ENCODE peak calls at places on chromosomes 5 and 9, in eight cellular contexts. P is H9, H is heart left ventricle, C is endothelial cell, V is ovary, E is keratinocyte, K is WTC11, O is neural progenitor cell. M is an unnamed sample.

GRCh38 chr9:75601280-75601679 is 289.2 kb upstream of the PCSK5 start:
- DNase-seq in P (no peak), H (no peak), C (no peak), V (no peak), E (no peak), K (no peak), O (peak; percentile 5), M (peak; percentile 34)

GRCh38 chr9:125568616-125569015 is 138.4 kb downstream of the MAPKAP1 start:
- DNase-seq in P (no peak), H (no peak), C (no peak), V (no peak), E (no peak), K (no peak), O (no peak), M (no peak)

GRCh38 chr5:93890657-93891056 is 149.3 kb upstream of the POU5F2 start:
- DNase-seq in P (no peak), H (no peak), C (no peak), V (no peak), E (no peak), K (no peak), O (peak; percentile 64), M (no peak)

GRCh38 chr5:131386779-131387178 is 122.9 kb downstream of the CDC42SE2 start:
- DNase-seq in P (no peak), H (no peak), C (no peak), V (no peak), E (no peak), K (no peak), O (no peak), M (no peak)

GRCh38 chr9:122944960-122945888 is 4.4 kb downstream of the RABGAP1 start:
- DNase-seq in P (no peak), H (no peak), C (no peak), V (no peak), E (no peak), K (no peak), O (no peak), M (no peak)

GRCh38 chr9:35937227-35937626 is 20.7 kb downstream of the OR2S2 start:
- DNase-seq in P (no peak), H (no peak), C (no peak), V (no peak), E (no peak), K (no peak), O (no peak), M (no peak)

GRCh38 chr5:1292846-1293415 is 1.9 kb downstream of the TERT start:
- DNase-seq in P (peak; percentile 25), H (no peak), C (no peak), V (no peak), E (no peak), K (no peak), O (no peak), M (no peak)

GRCh38 chr5:155193018-155193417 is 179.5 kb downstream of the KIF4B start:
- DNase-seq in P (peak; percentile 30), H (peak; percentile 48), C (no peak), V (no peak), E (no peak), K (no peak), O (no peak), M (peak; percentile 33)

GRCh38 chr9:129664664-129665007 is 811 bp upstream of the PRRX2 start:
- DNase-seq in P (no peak), H (no peak), C (no peak), V (no peak), E (no peak), K (no peak), O (peak; percentile 53), M (no peak)

GRCh38 chr5:79793304-79793703 is 103.7 kb downstream of the CMYA5 start:
- DNase-seq in P (no peak), H (no peak), C (no peak), V (no peak), E (no peak), K (no peak), O (no peak), M (no peak)

GRCh38 chr5:131430794-131431193 is 166.9 kb downstream of the CDC42SE2 start:
- DNase-seq in P (no peak), H (no peak), C (no peak), V (no peak), E (no peak), K (no peak), O (no peak), M (no peak)

GRCh38 chr5:39570418-39571027 is 145.7 kb upstream of the DAB2 start:
- DNase-seq in P (no peak), H (no peak), C (no peak), V (no peak), E (no peak), K (no peak), O (peak; percentile 47), M (peak; percentile 44)

GRCh38 chr5:92810036-92810435 is 771.0 kb downstream of the NR2F1-AS1 start:
- DNase-seq in P (no peak), H (no peak), C (no peak), V (no peak), E (no peak), K (no peak), O (no peak), M (no peak)

GRCh38 chr9:114914139-114914538 is 16.3 kb downstream of the TNFSF8 start:
- DNase-seq in P (no peak), H (no peak), C (no peak), V (no peak), E (no peak), K (no peak), O (peak; percentile 14), M (no peak)

GRCh38 chr5:172548311-172548731 is 92.7 kb upstream of the NEURL1B start:
- DNase-seq in P (no peak), H (no peak), C (no peak), V (no peak), E (no peak), K (no peak), O (peak; percentile 44), M (no peak)

GRCh38 chr9:111399772-111400563 is 69.9 kb upstream of the OR2K2 start:
- DNase-seq in P (peak; percentile 63), H (no peak), C (peak; percentile 20), V (no peak), E (peak; percentile 32), K (peak; percentile 61), O (peak; percentile 58), M (peak; percentile 68)

GRCh38 chr5:14270212-14270702 is 127.1 kb downstream of the TRIO start:
- DNase-seq in P (peak; percentile 64), H (peak; percentile 71), C (peak; percentile 38), V (peak; percentile 51), E (no peak), K (peak; percentile 38), O (peak; percentile 87), M (peak; percentile 70)

GRCh38 chr9:83472221-83472665 is 66.0 kb downstream of the FRMD3 start:
- DNase-seq in P (no peak), H (peak; percentile 56), C (no peak), V (no peak), E (no peak), K (no peak), O (no peak), M (peak; percentile 68)

GRCh38 chr5:79069488-79070001 is at the start of the genes BHMT2 and DMGDH:
- DNase-seq in P (peak; percentile 37), H (peak; percentile 51), C (no peak), V (peak; percentile 69), E (no peak), K (no peak), O (no peak), M (no peak)

GRCh38 chr5:178674334-178674733 is 47.5 kb upstream of the CLK4 start:
- DNase-seq in P (no peak), H (no peak), C (no peak), V (no peak), E (no peak), K (no peak), O (no peak), M (no peak)

GRCh38 chr9:2824564-2824963 is 19.3 kb downstream of the PUM3 start:
- DNase-seq in P (peak; percentile 73), H (no peak), C (peak; percentile 48), V (no peak), E (no peak), K (peak; percentile 65), O (peak; percentile 63), M (no peak)

GRCh38 chr5:35229076-35230042 is 928 bp downstream of the PRLR start:
- DNase-seq in P (peak; percentile 86), H (no peak), C (peak; percentile 9), V (peak; percentile 29), E (no peak), K (peak; percentile 79), O (peak; percentile 71), M (peak; percentile 69)

GRCh38 chr9:76552751-76553150 is 93.8 kb downstream of the GCNT1 start:
- DNase-seq in P (no peak), H (no peak), C (no peak), V (no peak), E (no peak), K (no peak), O (peak; percentile 11), M (no peak)

GRCh38 chr5:138559937-138560336 is 15.3 kb downstream of the HSPA9 start:
- DNase-seq in P (peak; percentile 6), H (no peak), C (no peak), V (no peak), E (no peak), K (no peak), O (no peak), M (no peak)

DNA sequence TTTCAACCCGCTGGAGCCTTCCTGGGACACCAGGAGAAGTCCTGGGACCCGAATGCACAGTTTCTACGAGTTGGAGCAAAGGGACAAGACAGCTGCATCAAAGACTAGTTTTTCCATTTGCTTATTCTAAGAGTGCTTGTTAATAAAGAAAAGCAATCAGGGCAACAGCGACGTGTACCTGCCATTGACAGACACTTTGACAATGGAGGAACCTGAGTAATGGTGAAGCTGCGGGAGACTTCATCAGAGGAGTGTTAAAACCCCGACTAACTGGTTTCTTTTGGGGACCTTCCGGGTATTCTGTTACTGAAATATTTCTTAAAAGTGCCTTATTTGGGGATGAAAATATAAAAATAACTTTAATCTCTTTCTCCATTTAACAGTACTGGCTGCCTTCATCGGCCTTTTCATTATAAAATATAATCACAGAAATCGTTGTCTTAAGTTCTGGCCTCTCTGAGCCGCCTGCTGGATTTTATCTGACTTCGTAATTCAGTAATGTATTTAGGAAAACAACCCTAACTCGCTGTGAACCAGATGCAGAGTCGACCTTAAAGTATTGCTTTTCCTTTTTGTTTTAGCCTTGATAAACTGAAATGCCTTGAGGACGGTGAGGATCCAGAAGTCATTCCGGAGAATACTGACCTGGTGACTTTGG is 781 bp downstream of the SNAPC3 start:
- DNase-seq in P (no peak), H (no peak), C (no peak), V (no peak), E (no peak), K (no peak), O (peak; percentile 15), M (peak; percentile 22)
- TF ChIP-seq CTCF in P (no peak), H (no peak), C (no peak), V (no peak), E (peak; percentile 12), K (no peak), O (no peak), M (peak; percentile 12)

GRCh38 chr5:173554038-173554955 is 62.2 kb downstream of the BOD1 start:
- DNase-seq in P (no peak), H (no peak), C (no peak), V (no peak), E (no peak), K (no peak), O (no peak), M (no peak)
- TF ChIP-seq CTCF in P (no peak), H (no peak), C (no peak), V (no peak), E (no peak), K (no peak), O (no peak), M (no peak)

GRCh38 chr9:71768388-71769174 is at the start of gene CEMIP2:
- DNase-seq in P (peak; percentile 91), H (peak; percentile 92), C (peak; percentile 88), V (peak; percentile 89), E (no peak), K (peak; percentile 91), O (peak; percentile 96), M (peak; percentile 93)
- TF ChIP-seq CTCF in P (peak; percentile 49), H (peak; percentile 36), C (no peak), V (peak; percentile 13), E (peak; percentile 32), K (no peak), O (peak; percentile 42), M (peak; percentile 41)

GRCh38 chr9:108889649-108890067 is 27.6 kb downstream of the ACTL7A start:
- DNase-seq in P (no peak), H (no peak), C (no peak), V (no peak), E (no peak), K (no peak), O (peak; percentile 22), M (peak; percentile 4)
- TF ChIP-seq CTCF in P (no peak), H (peak; percentile 31), C (no peak), V (peak; percentile 9), E (peak; percentile 22), K (no peak), O (peak; percentile 30), M (no peak)

M was measured in MCF 10A.